ENCODE peak calls at places on chromosomes 4 and X, in seven cellular contexts. X, T, K, D, M, A and P are unnamed samples.

GRCh38 chr4:52958232-52958631 is 96.1 kb downstream of the RASL11B start:
- DNase-seq in X (no peak), T (no peak), K (no peak), D (no peak), M (no peak), A (no peak), P (no peak)

GRCh38 chr4:5812506-5813229 is 80.2 kb downstream of the CRMP1 start:
- DNase-seq in X (peak), T (no peak), K (peak), D (peak), M (peak), A (peak), P (peak)

GRCh38 chr4:165199722-165200121 is 7.6 kb upstream of the KLHL2 start:
- DNase-seq in X (no peak), T (no peak), K (no peak), D (no peak), M (peak), A (no peak), P (no peak)

GRCh38 chrX:153934473-153935325 is at the start of gene NAA10:
- DNase-seq in X (peak), T (peak), K (peak), D (no peak), M (peak), A (peak), P (peak)

GRCh38 chr4:17072483-17072882 is 174.0 kb upstream of the LDB2 start:
- DNase-seq in X (peak), T (no peak), K (no peak), D (no peak), M (no peak), A (no peak), P (no peak)

GRCh38 chr4:14225683-14226207 is 598.2 kb upstream of the BOD1L1 start:
- DNase-seq in X (no peak), T (no peak), K (no peak), D (no peak), M (no peak), A (no peak), P (no peak)

GRCh38 chr4:4472344-4472958 is 69.4 kb downstream of the STX18 start:
- DNase-seq in X (no peak), T (no peak), K (no peak), D (no peak), M (no peak), A (no peak), P (no peak)

GRCh38 chr4:79078339-79078738 is 139.1 kb upstream of the PAQR3 start:
- DNase-seq in X (no peak), T (no peak), K (no peak), D (no peak), M (no peak), A (no peak), P (no peak)

GRCh38 chr4:113684534-113685091 is 76.9 kb downstream of the CAMK2D start:
- DNase-seq in X (peak), T (peak), K (no peak), D (no peak), M (peak), A (peak), P (no peak)

GRCh38 chrX:24214568-24214967 is 65.0 kb downstream of the ZFX start:
- DNase-seq in X (no peak), T (no peak), K (no peak), D (no peak), M (no peak), A (no peak), P (no peak)

GRCh38 chr4:115515379-115516171 is 402.2 kb upstream of the NDST4 start:
- DNase-seq in X (no peak), T (no peak), K (no peak), D (no peak), M (no peak), A (no peak), P (peak)

GRCh38 chr4:152805818-152806217 is 26.1 kb downstream of the ARFIP1 start:
- DNase-seq in X (no peak), T (no peak), K (no peak), D (no peak), M (no peak), A (no peak), P (no peak)

GRCh38 chrX:130916636-130917422 is 13.8 kb upstream of the ENOX2 start:
- DNase-seq in X (peak), T (peak), K (peak), D (peak), M (peak), A (peak), P (peak)

GRCh38 chrX:52353838-52354237 is 15.0 kb upstream of the XAGE2 start:
- DNase-seq in X (peak), T (no peak), K (no peak), D (peak), M (no peak), A (peak), P (no peak)

GRCh38 chr4:42277291-42277690 is 120.0 kb upstream of the SHISA3 start:
- DNase-seq in X (no peak), T (no peak), K (no peak), D (no peak), M (peak), A (no peak), P (no peak)

GRCh38 chr4:185730849-185731608 is 81.0 kb downstream of the SORBS2 start:
- DNase-seq in X (no peak), T (no peak), K (peak), D (no peak), M (no peak), A (no peak), P (no peak)

GRCh38 chr4:61024610-61025009 is 175.5 kb upstream of the ADGRL3 start:
- DNase-seq in X (no peak), T (no peak), K (no peak), D (no peak), M (no peak), A (no peak), P (no peak)

GRCh38 chrX:69158166-69159040 is 6.8 kb downstream of the PJA1 start:
- DNase-seq in X (peak), T (no peak), K (peak), D (no peak), M (peak), A (peak), P (peak)

GRCh38 chrX:21946925-21947641 is 6.6 kb downstream of the SMS start:
- DNase-seq in X (peak), T (no peak), K (no peak), D (peak), M (peak), A (peak), P (no peak)

GRCh38 chr4:118964891-118965411 is 76.3 kb downstream of the SYNPO2 start:
- DNase-seq in X (no peak), T (no peak), K (no peak), D (no peak), M (peak), A (no peak), P (peak)

GRCh38 chr4:74768857-74769525 is 25.3 kb downstream of the BTC start:
- DNase-seq in X (no peak), T (no peak), K (no peak), D (no peak), M (peak), A (no peak), P (no peak)

GRCh38 chr4:121827851-121828250 is 4.2 kb upstream of the CCNA2 start:
- DNase-seq in X (no peak), T (no peak), K (no peak), D (no peak), M (peak), A (no peak), P (no peak)

GRCh38 chr4:86720508-86721068 is 126.5 kb downstream of the PTPN13 start:
- DNase-seq in X (no peak), T (no peak), K (no peak), D (no peak), M (peak), A (no peak), P (no peak)

GRCh38 chr4:148058160-148058859 is 326.4 kb downstream of the ARHGAP10 start:
- DNase-seq in X (no peak), T (no peak), K (no peak), D (no peak), M (no peak), A (no peak), P (no peak)

GRCh38 chr4:74283614-74284013 is 24.7 kb upstream of the EPGN start:
- DNase-seq in X (no peak), T (no peak), K (no peak), D (no peak), M (peak), A (no peak), P (no peak)

GRCh38 chr4:575281-576141 is 584 bp downstream of the TMEM271 start:
- DNase-seq in X (peak), T (no peak), K (peak), D (peak), M (no peak), A (peak), P (no peak)

GRCh38 chr4:114019276-114019971 is 40.0 kb upstream of the ARSJ start:
- DNase-seq in X (no peak), T (no peak), K (no peak), D (no peak), M (no peak), A (no peak), P (no peak)

GRCh38 chr4:182752158-182752910 is 164.9 kb downstream of the DCTD start:
- DNase-seq in X (no peak), T (no peak), K (no peak), D (peak), M (peak), A (peak), P (no peak)

GRCh38 chr4:13700196-13701140 is 72.9 kb upstream of the BOD1L1 start:
- DNase-seq in X (no peak), T (no peak), K (no peak), D (no peak), M (peak), A (no peak), P (no peak)